ENCODE peak calls at places on chromosomes 11 and 22, in four cellular contexts. U is upper lobe of right lung, A is kidney epithelial cell, Q is A549. P is an unnamed sample.

GRCh38 chr11:7977251-7977917 is 9.8 kb upstream of the EIF3F start:
- DNase-seq in Q (no peak), A (peak; percentile 34), U (no peak), P (peak; percentile 87)

GRCh38 chr11:8297781-8298440 is 34.2 kb upstream of the LMO1 start:
- DNase-seq in A (no peak), U (no peak), Q (no peak), P (no peak)

GRCh38 chr11:68398870-68399865 is 61.4 kb upstream of the PPP6R3 start:
- DNase-seq in U (no peak), Q (no peak), A (no peak), P (no peak)

GRCh38 chr11:41836426-41836825 is 377.0 kb upstream of the LRRC4C start:
- DNase-seq in A (no peak), Q (no peak), U (no peak), P (peak; percentile 24)

GRCh38 chr11:14873632-14874031 is 18.4 kb downstream of the CYP2R1 start:
- DNase-seq in Q (no peak), U (no peak), A (no peak), P (no peak)

GRCh38 chr22:35661377-35661937 is 13.2 kb downstream of the APOL6 start:
- DNase-seq in U (no peak), A (no peak), Q (no peak), P (no peak)

GRCh38 chr11:17544181-17544622 is at the start of gene USH1C:
- DNase-seq in U (no peak), A (no peak), Q (peak; percentile 61), P (no peak)

GRCh38 chr22:44403930-44404329 is 91.2 kb upstream of the SHISAL1 start:
- DNase-seq in Q (no peak), A (no peak), U (peak; percentile 51), P (no peak)

GRCh38 chr11:55707029-55707428 is 45.0 kb downstream of the OR4C6 start:
- DNase-seq in U (no peak), Q (peak; percentile 4), A (no peak), P (peak; percentile 1)

GRCh38 chr22:43996170-43996980 is 27.7 kb upstream of the PARVB start:
- DNase-seq in U (peak; percentile 83), A (no peak), Q (no peak), P (no peak)

GRCh38 chr11:13238879-13239514 is 38.6 kb upstream of the BMAL1 start:
- DNase-seq in Q (peak; percentile 57), U (no peak), A (no peak), P (no peak)

GRCh38 chr22:38951734-38952133 is 5.7 kb upstream of the APOBEC3A start:
- DNase-seq in Q (no peak), A (no peak), U (no peak), P (no peak)
- TF ChIP-seq CTCF in Q (no peak), A (no peak), U (no peak), P (no peak)

DNA sequence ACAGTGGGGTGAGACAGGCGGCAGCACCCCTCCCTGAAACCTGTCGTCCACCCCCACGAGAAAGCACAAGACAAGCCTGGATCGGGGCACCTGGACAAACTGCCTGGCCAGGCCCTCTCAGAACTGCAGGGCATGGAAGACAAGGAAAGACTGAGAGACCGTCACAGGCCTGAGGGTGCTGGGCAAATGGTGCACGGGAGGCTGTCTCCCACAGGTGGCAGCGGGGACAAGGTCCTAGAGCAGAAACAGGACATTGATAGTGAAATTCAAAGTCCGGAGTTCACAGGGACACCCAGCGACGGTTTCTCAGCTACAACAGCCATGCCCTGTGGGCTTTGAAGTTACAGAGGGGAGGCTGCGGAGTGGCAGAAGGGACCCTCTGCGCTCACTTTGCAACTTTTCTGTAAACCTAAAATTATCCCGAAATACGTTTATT is 20.6 kb downstream of the DRD4 start:
- DNase-seq in A (no peak), Q (no peak), U (no peak), P (no peak)
- H3K4me3 ChIP-seq in A (no peak overlapping the region), Q (no peak overlapping the region), U (no peak overlapping the region), P (no peak overlapping the region)

DNA sequence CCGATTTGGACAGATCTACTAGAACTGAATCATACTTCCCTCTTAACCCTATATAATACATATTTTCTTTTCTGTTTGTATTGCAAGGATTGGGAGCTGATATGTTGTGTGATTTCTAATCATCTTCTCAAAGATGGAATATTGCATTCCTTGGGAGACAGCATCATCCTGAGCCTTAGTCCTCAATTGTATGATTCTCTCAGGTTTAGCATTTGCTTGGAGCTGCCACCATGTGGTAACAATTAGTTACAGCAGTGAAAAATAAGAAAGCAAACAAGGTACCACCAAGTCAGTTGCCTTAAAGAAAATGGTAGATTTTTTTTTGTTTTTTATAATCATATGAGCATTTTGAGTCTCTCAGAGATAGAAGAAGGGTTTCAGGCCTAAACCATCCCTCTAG is 11.9 kb downstream of the SNX19 start:
- DNase-seq in Q (no peak), U (no peak), A (no peak), P (no peak)
- TF ChIP-seq CTCF in Q (peak; percentile 18), U (peak; percentile 31), A (peak; percentile 43), P (peak; percentile 6)

GRCh38 chr11:64923944-64924909 is at the start of gene PPP2R5B:
- DNase-seq in U (peak; percentile 96), A (peak; percentile 90), Q (peak; percentile 99), P (peak; percentile 72)
- H3K4me3 ChIP-seq in U (peak within 1 kb of the TSS; percentile 99), A (peak within 1 kb of the TSS; percentile 67), Q (peak within 1 kb of the TSS; percentile 71), P (peak within 1 kb of the TSS; percentile 81)

GRCh38 chr11:77558380-77558779 is 31.4 kb upstream of the AQP11 start:
- DNase-seq in A (no peak), U (no peak), Q (no peak), P (no peak)

GRCh38 chr11:77559686-77560425 is 29.9 kb upstream of the AQP11 start:
- DNase-seq in Q (peak; percentile 38), U (no peak), A (peak; percentile 56), P (peak; percentile 44)

GRCh38 chr11:77561257-77561656 is 28.5 kb upstream of the AQP11 start:
- DNase-seq in A (no peak), U (no peak), Q (no peak), P (no peak)

GRCh38 chr11:77560605-77561004 is 29.1 kb upstream of the AQP11 start:
- DNase-seq in Q (no peak), U (no peak), A (no peak), P (peak; percentile 9)

GRCh38 chr11:77557553-77557952 is 32.2 kb upstream of the AQP11 start:
- DNase-seq in A (no peak), U (no peak), Q (no peak), P (no peak)
- TF ChIP-seq CTCF in A (peak; percentile 26), U (no peak), Q (peak; percentile 48), P (no peak)